ENCODE peak calls at places on chromosomes 4 and X, in six cellular contexts. One of them, this sample, is unnamed.

GRCh38 chr4:145775406-145775805 is 95.5 kb downstream of the C4orf51 start:
- DNase-seq in AG04450: no peak
- DNase-seq in lower lobe of right lung: no peak
- DNase-seq in AG10803: no peak
- DNase-seq in testis: no peak
- DNase-seq in psoas muscle: no peak
- DNase-seq in this sample: no peak

GRCh38 chrX:41956027-41956426 is 32.7 kb upstream of the CASK start:
- DNase-seq in AG04450: no peak
- DNase-seq in lower lobe of right lung: no peak
- DNase-seq in AG10803: peak
- DNase-seq in testis: no peak
- DNase-seq in psoas muscle: no peak
- DNase-seq in this sample: no peak

GRCh38 chrX:30798810-30799209 is 90.2 kb downstream of the TAB3 start:
- DNase-seq in AG04450: no peak
- DNase-seq in lower lobe of right lung: no peak
- DNase-seq in AG10803: no peak
- DNase-seq in testis: no peak
- DNase-seq in psoas muscle: no peak
- DNase-seq in this sample: no peak

GRCh38 chr4:11765849-11766453 is 337.3 kb upstream of the HS3ST1 start:
- DNase-seq in AG04450: no peak
- DNase-seq in lower lobe of right lung: no peak
- DNase-seq in AG10803: no peak
- DNase-seq in testis: peak
- DNase-seq in psoas muscle: no peak
- DNase-seq in this sample: no peak

GRCh38 chrX:137194164-137194563 is 160.4 kb upstream of the GPR101 start:
- DNase-seq in AG04450: no peak
- DNase-seq in lower lobe of right lung: no peak
- DNase-seq in AG10803: no peak
- DNase-seq in testis: peak
- DNase-seq in psoas muscle: no peak
- DNase-seq in this sample: no peak

GRCh38 chr4:107392951-107393350 is 327.1 kb downstream of the PAPSS1 start:
- DNase-seq in AG04450: no peak
- DNase-seq in lower lobe of right lung: no peak
- DNase-seq in AG10803: peak
- DNase-seq in testis: no peak
- DNase-seq in psoas muscle: peak
- DNase-seq in this sample: peak

GRCh38 chr4:41998019-41998418 is 7.7 kb downstream of the SLC30A9 start:
- DNase-seq in AG04450: no peak
- DNase-seq in lower lobe of right lung: no peak
- DNase-seq in AG10803: no peak
- DNase-seq in testis: no peak
- DNase-seq in psoas muscle: no peak
- DNase-seq in this sample: no peak

GRCh38 chr4:6767725-6768538 is 14.6 kb upstream of the KIAA0232 start:
- DNase-seq in AG04450: no peak
- DNase-seq in lower lobe of right lung: peak
- DNase-seq in AG10803: no peak
- DNase-seq in testis: peak
- DNase-seq in psoas muscle: peak
- DNase-seq in this sample: no peak

GRCh38 chr4:2787230-2788100 is 5.4 kb upstream of the SH3BP2 start:
- DNase-seq in AG04450: no peak
- DNase-seq in lower lobe of right lung: peak
- DNase-seq in AG10803: no peak
- DNase-seq in testis: peak
- DNase-seq in psoas muscle: peak
- DNase-seq in this sample: no peak

GRCh38 chr4:161894493-161895167 is 269.2 kb downstream of the FSTL5 start:
- DNase-seq in AG04450: no peak
- DNase-seq in lower lobe of right lung: no peak
- DNase-seq in AG10803: no peak
- DNase-seq in testis: no peak
- DNase-seq in psoas muscle: no peak
- DNase-seq in this sample: no peak

GRCh38 chr4:169059294-169060201 is 49.5 kb upstream of the CBR4 start:
- DNase-seq in AG04450: no peak
- DNase-seq in lower lobe of right lung: no peak
- DNase-seq in AG10803: peak
- DNase-seq in testis: no peak
- DNase-seq in psoas muscle: peak
- DNase-seq in this sample: no peak

GRCh38 chr4:110059556-110060191 is 138.7 kb downstream of the ELOVL6 start:
- DNase-seq in AG04450: no peak
- DNase-seq in lower lobe of right lung: no peak
- DNase-seq in AG10803: peak
- DNase-seq in testis: no peak
- DNase-seq in psoas muscle: no peak
- DNase-seq in this sample: no peak

GRCh38 chr4:145279122-145279960 is 99.0 kb upstream of the OTUD4 start:
- DNase-seq in AG04450: no peak
- DNase-seq in lower lobe of right lung: no peak
- DNase-seq in AG10803: peak
- DNase-seq in testis: no peak
- DNase-seq in psoas muscle: peak
- DNase-seq in this sample: peak

GRCh38 chrX:19888419-19888879 is 1.0 kb upstream of the SH3KBP1 start:
- DNase-seq in AG04450: peak
- DNase-seq in lower lobe of right lung: no peak
- DNase-seq in AG10803: peak
- DNase-seq in testis: peak
- DNase-seq in psoas muscle: no peak
- DNase-seq in this sample: peak

GRCh38 chr4:158817562-158818370 is 48.9 kb downstream of the FNIP2 start:
- DNase-seq in AG04450: no peak
- DNase-seq in lower lobe of right lung: no peak
- DNase-seq in AG10803: no peak
- DNase-seq in testis: no peak
- DNase-seq in psoas muscle: no peak
- DNase-seq in this sample: no peak

GRCh38 chr4:80263541-80264351 is 2.7 kb upstream of the FGF5 start:
- DNase-seq in AG04450: no peak
- DNase-seq in lower lobe of right lung: no peak
- DNase-seq in AG10803: no peak
- DNase-seq in testis: no peak
- DNase-seq in psoas muscle: no peak
- DNase-seq in this sample: no peak

GRCh38 chr4:48832571-48832970 is 1.7 kb downstream of the OCIAD1 start:
- DNase-seq in AG04450: no peak
- DNase-seq in lower lobe of right lung: no peak
- DNase-seq in AG10803: no peak
- DNase-seq in testis: no peak
- DNase-seq in psoas muscle: no peak
- DNase-seq in this sample: no peak

GRCh38 chr4:75025432-75025831 is 92.5 kb downstream of the PARM1 start:
- DNase-seq in AG04450: no peak
- DNase-seq in lower lobe of right lung: no peak
- DNase-seq in AG10803: no peak
- DNase-seq in testis: no peak
- DNase-seq in psoas muscle: no peak
- DNase-seq in this sample: no peak

GRCh38 chrX:115400960-115401359 is 111.4 kb downstream of the LUZP4 start:
- DNase-seq in AG04450: no peak
- DNase-seq in lower lobe of right lung: no peak
- DNase-seq in AG10803: no peak
- DNase-seq in testis: no peak
- DNase-seq in psoas muscle: no peak
- DNase-seq in this sample: no peak

GRCh38 chr4:70994387-70995099 is 1.1 kb downstream of the DCK start:
- DNase-seq in AG04450: no peak
- DNase-seq in lower lobe of right lung: no peak
- DNase-seq in AG10803: no peak
- DNase-seq in testis: no peak
- DNase-seq in psoas muscle: no peak
- DNase-seq in this sample: no peak

GRCh38 chr4:15702941-15703403 is at the start of gene BST1:
- DNase-seq in AG04450: no peak
- DNase-seq in lower lobe of right lung: peak
- DNase-seq in AG10803: peak
- DNase-seq in testis: peak
- DNase-seq in psoas muscle: peak
- DNase-seq in this sample: peak

GRCh38 chr4:3484057-3484973 is 21.2 kb downstream of the DOK7 start:
- DNase-seq in AG04450: no peak
- DNase-seq in lower lobe of right lung: no peak
- DNase-seq in AG10803: no peak
- DNase-seq in testis: no peak
- DNase-seq in psoas muscle: peak
- DNase-seq in this sample: no peak

GRCh38 chrX:42149281-42149680 is 225.9 kb upstream of the CASK start:
- DNase-seq in AG04450: no peak
- DNase-seq in lower lobe of right lung: no peak
- DNase-seq in AG10803: no peak
- DNase-seq in testis: no peak
- DNase-seq in psoas muscle: no peak
- DNase-seq in this sample: no peak

GRCh38 chr4:95124906-95125504 is 367.2 kb downstream of the BMPR1B start:
- DNase-seq in AG04450: peak
- DNase-seq in lower lobe of right lung: no peak
- DNase-seq in AG10803: peak
- DNase-seq in testis: peak
- DNase-seq in psoas muscle: no peak
- DNase-seq in this sample: peak

GRCh38 chrX:11589573-11590110 is 76.1 kb downstream of the ARHGAP6 start:
- DNase-seq in AG04450: no peak
- DNase-seq in lower lobe of right lung: no peak
- DNase-seq in AG10803: no peak
- DNase-seq in testis: no peak
- DNase-seq in psoas muscle: no peak
- DNase-seq in this sample: no peak

GRCh38 chr4:8393593-8394038 is 46.9 kb downstream of the ACOX3 start:
- DNase-seq in AG04450: peak
- DNase-seq in lower lobe of right lung: no peak
- DNase-seq in AG10803: peak
- DNase-seq in testis: peak
- DNase-seq in psoas muscle: peak
- DNase-seq in this sample: peak

GRCh38 chr4:73964862-73965611 is 16.8 kb downstream of the PF4 start:
- DNase-seq in AG04450: no peak
- DNase-seq in lower lobe of right lung: peak
- DNase-seq in AG10803: no peak
- DNase-seq in testis: peak
- DNase-seq in psoas muscle: no peak
- DNase-seq in this sample: no peak

GRCh38 chrX:30023451-30023850 is 191.9 kb upstream of the MAGEB2 start:
- DNase-seq in AG04450: no peak
- DNase-seq in lower lobe of right lung: no peak
- DNase-seq in AG10803: peak
- DNase-seq in testis: no peak
- DNase-seq in psoas muscle: no peak
- DNase-seq in this sample: peak

GRCh38 chrX:47272013-47272408 is 39.2 kb downstream of the USP11 start:
- DNase-seq in AG04450: no peak
- DNase-seq in lower lobe of right lung: no peak
- DNase-seq in AG10803: no peak
- DNase-seq in testis: no peak
- DNase-seq in psoas muscle: no peak
- DNase-seq in this sample: no peak
- TF ChIP-seq CTCF in AG04450: no peak
- TF ChIP-seq CTCF in lower lobe of right lung: no peak
- TF ChIP-seq CTCF in AG10803: no peak
- TF ChIP-seq CTCF in testis: no peak
- TF ChIP-seq CTCF in psoas muscle: no peak
- TF ChIP-seq CTCF in this sample: no peak

DNA sequence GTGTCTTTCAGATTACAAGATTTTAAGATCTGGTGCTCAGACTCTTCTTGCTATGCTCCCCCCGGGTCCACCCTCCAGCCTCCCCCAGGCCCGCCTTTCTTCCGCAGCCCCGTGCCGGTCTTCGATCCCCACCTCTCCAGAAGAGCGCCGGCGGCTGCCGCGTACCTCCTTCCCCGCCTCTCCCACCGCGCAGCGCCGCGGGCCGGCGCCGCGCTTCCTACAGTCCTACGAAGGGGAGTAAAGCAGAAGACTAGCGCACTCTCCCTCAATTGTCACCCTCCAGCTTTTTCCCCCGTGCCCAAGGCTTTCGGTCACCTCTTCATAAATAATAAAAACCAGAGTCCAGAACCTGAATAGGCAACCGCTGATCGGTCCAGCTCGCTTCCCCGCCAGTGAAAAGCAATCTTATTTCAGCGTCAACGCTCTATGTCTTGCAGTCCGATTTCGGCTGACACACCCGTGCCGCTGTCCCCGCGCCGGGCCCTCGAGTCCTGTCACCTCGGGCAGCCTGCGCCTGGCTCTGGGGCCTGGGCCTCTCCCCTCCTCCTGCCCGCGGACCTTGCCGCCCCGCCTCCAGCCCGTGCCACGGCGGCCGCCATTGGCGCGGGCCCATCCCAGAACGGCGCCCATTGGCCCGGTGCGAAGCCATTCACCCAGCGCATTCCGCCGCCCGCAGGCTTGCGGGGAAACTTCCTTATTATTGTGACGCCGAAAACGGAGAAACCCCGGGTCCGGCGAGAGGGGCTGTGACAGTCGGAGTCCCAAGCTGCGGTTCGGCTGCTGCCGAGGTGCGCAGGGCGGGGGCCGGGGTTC is at the start of gene HERC3:
- DNase-seq in AG04450: peak
- DNase-seq in lower lobe of right lung: peak
- DNase-seq in AG10803: peak
- DNase-seq in testis: peak
- DNase-seq in psoas muscle: peak
- DNase-seq in this sample: peak
- TF ChIP-seq CTCF in AG04450: no peak
- TF ChIP-seq CTCF in lower lobe of right lung: peak
- TF ChIP-seq CTCF in AG10803: peak
- TF ChIP-seq CTCF in testis: no peak
- TF ChIP-seq CTCF in psoas muscle: no peak
- TF ChIP-seq CTCF in this sample: peak

GRCh38 chrX:145919400-145919799 is 101.8 kb downstream of the SLITRK2 start:
- DNase-seq in AG04450: no peak
- DNase-seq in lower lobe of right lung: no peak
- DNase-seq in AG10803: no peak
- DNase-seq in testis: no peak
- DNase-seq in psoas muscle: no peak
- DNase-seq in this sample: no peak

DNA sequence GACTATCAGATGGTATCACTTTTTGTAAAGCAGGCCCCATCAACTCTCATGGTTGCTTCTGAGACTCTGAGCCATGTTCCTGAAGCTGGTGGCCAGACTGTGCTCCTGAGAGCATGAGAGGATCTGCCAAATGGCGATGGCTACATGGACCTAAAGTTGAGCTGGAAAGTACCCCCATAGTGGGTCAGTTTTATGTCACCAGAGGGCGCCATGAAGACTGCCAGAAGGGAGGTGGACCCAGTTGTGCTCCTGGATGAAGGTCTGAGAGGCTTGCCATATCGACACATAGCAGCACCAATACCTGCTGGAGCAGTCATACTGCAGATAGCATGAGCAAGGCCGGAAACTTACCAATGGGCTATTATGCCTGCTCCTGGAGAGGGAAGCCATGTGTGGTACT is 105.7 kb downstream of the SLITRK2 start:
- DNase-seq in AG04450: no peak
- DNase-seq in lower lobe of right lung: no peak
- DNase-seq in AG10803: no peak
- DNase-seq in testis: no peak
- DNase-seq in psoas muscle: no peak
- DNase-seq in this sample: no peak
- TF ChIP-seq CTCF in AG04450: no peak
- TF ChIP-seq CTCF in lower lobe of right lung: no peak
- TF ChIP-seq CTCF in AG10803: no peak
- TF ChIP-seq CTCF in testis: no peak
- TF ChIP-seq CTCF in psoas muscle: no peak
- TF ChIP-seq CTCF in this sample: no peak

GRCh38 chrX:20968996-20969395 is 405.2 kb upstream of the CNKSR2 start:
- DNase-seq in AG04450: no peak
- DNase-seq in lower lobe of right lung: no peak
- DNase-seq in AG10803: peak
- DNase-seq in testis: no peak
- DNase-seq in psoas muscle: no peak
- DNase-seq in this sample: no peak
- TF ChIP-seq CTCF in AG04450: no peak
- TF ChIP-seq CTCF in lower lobe of right lung: no peak
- TF ChIP-seq CTCF in AG10803: no peak
- TF ChIP-seq CTCF in testis: no peak
- TF ChIP-seq CTCF in psoas muscle: no peak
- TF ChIP-seq CTCF in this sample: no peak

This sample was measured in HFFc6.